ENCODE peak calls at places on chromosomes 6 and 20, in ten cellular contexts. X, M, R, W, T, J, U, Z, C and Q are unnamed samples.

GRCh38 chr6:157667211-157668033 is 155.6 kb upstream of the SNX9 start:
- DNase-seq in X (peak), M (peak), R (no peak), W (peak), T (peak), J (no peak), U (peak), Z (peak), C (peak), Q (peak)

GRCh38 chr6:125511809-125512341 is 210.1 kb upstream of the HDDC2 start:
- DNase-seq in X (no peak), M (no peak), R (no peak), W (no peak), T (no peak), J (no peak), U (no peak), Z (no peak), C (peak), Q (no peak)

GRCh38 chr20:44601801-44602204 is 19.4 kb downstream of the PKIG start:
- DNase-seq in X (no peak), M (no peak), R (peak), W (no peak), T (no peak), J (no peak), U (no peak), Z (no peak), C (peak), Q (no peak)

GRCh38 chr20:46581386-46581785 is 30.9 kb upstream of the OCSTAMP start:
- DNase-seq in X (no peak), M (no peak), R (no peak), W (no peak), T (no peak), J (no peak), U (no peak), Z (no peak), C (no peak), Q (no peak)

GRCh38 chr6:11429577-11429976 is 108.0 kb upstream of the TMEM170B start:
- DNase-seq in X (no peak), M (peak), R (no peak), W (no peak), T (no peak), J (no peak), U (peak), Z (no peak), C (peak), Q (peak)

GRCh38 chr6:137291441-137291840 is 72.3 kb upstream of the IFNGR1 start:
- DNase-seq in X (no peak), M (no peak), R (no peak), W (peak), T (no peak), J (no peak), U (peak), Z (no peak), C (peak), Q (no peak)

GRCh38 chr6:54737247-54737646 is 109.3 kb upstream of the FAM83B start:
- DNase-seq in X (no peak), M (peak), R (no peak), W (no peak), T (no peak), J (peak), U (peak), Z (no peak), C (no peak), Q (peak)

GRCh38 chr6:5672581-5673011 is 334.1 kb downstream of the NRN1 start:
- DNase-seq in X (no peak), M (no peak), R (no peak), W (peak), T (no peak), J (no peak), U (no peak), Z (peak), C (peak), Q (no peak)

GRCh38 chr6:33699739-33700138 is 11.8 kb downstream of the UQCC2 start:
- DNase-seq in X (no peak), M (no peak), R (no peak), W (no peak), T (no peak), J (no peak), U (no peak), Z (no peak), C (no peak), Q (no peak)

GRCh38 chr20:57092112-57092899 is 174.1 kb downstream of the BMP7 start:
- DNase-seq in X (peak), M (peak), R (peak), W (peak), T (peak), J (peak), U (peak), Z (peak), C (no peak), Q (peak)

GRCh38 chr6:1381397-1382330 is 7.7 kb upstream of the FOXF2 start:
- DNase-seq in X (peak), M (peak), R (peak), W (no peak), T (peak), J (peak), U (peak), Z (peak), C (no peak), Q (peak)

GRCh38 chr6:46832816-46833215 is 39.6 kb downstream of the MEP1A start:
- DNase-seq in X (no peak), M (no peak), R (no peak), W (no peak), T (no peak), J (no peak), U (no peak), Z (no peak), C (no peak), Q (no peak)

GRCh38 chr20:34953960-34954359 is 1.6 kb downstream of the GSS start:
- DNase-seq in X (no peak), M (no peak), R (no peak), W (no peak), T (no peak), J (no peak), U (no peak), Z (no peak), C (no peak), Q (no peak)

GRCh38 chr6:158808918-158809678 is 10.1 kb downstream of the EZR start:
- DNase-seq in X (no peak), M (no peak), R (no peak), W (no peak), T (peak), J (peak), U (peak), Z (no peak), C (no peak), Q (no peak)

GRCh38 chr6:15399651-15400470 is 154.0 kb downstream of the JARID2 start:
- DNase-seq in X (no peak), M (peak), R (peak), W (no peak), T (no peak), J (no peak), U (no peak), Z (peak), C (peak), Q (no peak)

GRCh38 chr6:140105857-140106256 is 731.4 kb upstream of the CITED2 start:
- DNase-seq in X (no peak), M (peak), R (no peak), W (no peak), T (no peak), J (no peak), U (peak), Z (peak), C (no peak), Q (no peak)

GRCh38 chr20:25282796-25283195 is 34.9 kb downstream of the PYGB start:
- DNase-seq in X (no peak), M (no peak), R (peak), W (no peak), T (no peak), J (no peak), U (no peak), Z (no peak), C (no peak), Q (no peak)

GRCh38 chr20:46078954-46079353 is 10.8 kb downstream of the NCOA5 start:
- DNase-seq in X (no peak), M (no peak), R (no peak), W (no peak), T (no peak), J (no peak), U (no peak), Z (no peak), C (no peak), Q (no peak)

GRCh38 chr6:85537055-85537494 is 56.6 kb downstream of the SNX14 start:
- DNase-seq in X (no peak), M (no peak), R (no peak), W (no peak), T (peak), J (no peak), U (no peak), Z (no peak), C (no peak), Q (peak)

GRCh38 chr6:40997256-40997957 is 41.6 kb downstream of the UNC5CL start:
- DNase-seq in X (no peak), M (peak), R (no peak), W (peak), T (no peak), J (no peak), U (no peak), Z (peak), C (peak), Q (no peak)

GRCh38 chr6:136764522-136764993 is 27.7 kb downstream of the MAP3K5 start:
- DNase-seq in X (no peak), M (no peak), R (no peak), W (no peak), T (peak), J (no peak), U (peak), Z (no peak), C (no peak), Q (peak)

GRCh38 chr6:168968228-168968627 is 285.4 kb downstream of the THBS2 start:
- DNase-seq in X (no peak), M (peak), R (no peak), W (peak), T (peak), J (no peak), U (peak), Z (no peak), C (peak), Q (no peak)

GRCh38 chr20:49956689-49957443 is 20.7 kb downstream of the RNF114 start:
- DNase-seq in X (no peak), M (no peak), R (peak), W (no peak), T (no peak), J (no peak), U (peak), Z (no peak), C (no peak), Q (no peak)

GRCh38 chr6:90284236-90284744 is 12.4 kb downstream of the BACH2 start:
- DNase-seq in X (no peak), M (peak), R (no peak), W (peak), T (peak), J (no peak), U (peak), Z (no peak), C (peak), Q (no peak)

GRCh38 chr6:134732761-134733160 is 217.1 kb downstream of the ALDH8A1 start:
- DNase-seq in X (no peak), M (no peak), R (no peak), W (no peak), T (no peak), J (no peak), U (no peak), Z (no peak), C (no peak), Q (no peak)